ENCODE peak calls at places on chromosomes 5 and 9, in nine cellular contexts. F, M, K, A, L, R, S, P and O are unnamed samples.

GRCh38 chr9:94827584-94828304 is 101.2 kb downstream of the AOPEP start:
- DNase-seq in F (peak; percentile 74), M (peak; percentile 65), K (peak; percentile 70), A (no peak), L (no peak), R (no peak), S (peak; percentile 10), P (no peak), O (no peak)

GRCh38 chr5:33441241-33441844 is 578 bp downstream of the TARS1 start:
- DNase-seq in F (no peak), M (no peak), K (no peak), A (no peak), L (peak; percentile 51), R (no peak), S (peak; percentile 17), P (peak; percentile 54), O (peak; percentile 38)

GRCh38 chr9:75599249-75599648 is 291.2 kb upstream of the PCSK5 start:
- DNase-seq in F (no peak), M (no peak), K (no peak), A (no peak), L (no peak), R (no peak), S (no peak), P (no peak), O (no peak)

GRCh38 chr9:103407260-103407659 is 412.1 kb downstream of the CYLC2 start:
- DNase-seq in F (no peak), M (no peak), K (no peak), A (no peak), L (no peak), R (no peak), S (no peak), P (no peak), O (no peak)

GRCh38 chr9:123309611-123310010 is 41.2 kb upstream of the STRBP start:
- DNase-seq in F (peak; percentile 6), M (no peak), K (peak; percentile 13), A (no peak), L (no peak), R (peak; percentile 52), S (no peak), P (no peak), O (no peak)

GRCh38 chr9:129262261-129262660 is 84.2 kb upstream of the IER5L start:
- DNase-seq in F (no peak), M (no peak), K (no peak), A (peak; percentile 49), L (no peak), R (no peak), S (no peak), P (no peak), O (no peak)

GRCh38 chr5:91441082-91441481 is 58.0 kb upstream of the ARRDC3 start:
- DNase-seq in F (no peak), M (no peak), K (no peak), A (no peak), L (no peak), R (no peak), S (no peak), P (no peak), O (no peak)

GRCh38 chr5:107535849-107536248 is 134.9 kb downstream of the EFNA5 start:
- DNase-seq in F (no peak), M (no peak), K (no peak), A (no peak), L (no peak), R (no peak), S (no peak), P (no peak), O (no peak)

GRCh38 chr5:118791986-118792734 is 196.2 kb downstream of the DTWD2 start:
- DNase-seq in F (peak; percentile 73), M (peak; percentile 84), K (no peak), A (no peak), L (peak; percentile 82), R (peak; percentile 41), S (peak; percentile 35), P (peak; percentile 72), O (peak; percentile 48)

GRCh38 chr9:121201045-121201737 is 478 bp downstream of the RAB14 start:
- DNase-seq in F (no peak), M (no peak), K (peak; percentile 71), A (peak; percentile 90), L (peak; percentile 53), R (peak; percentile 29), S (peak; percentile 15), P (peak; percentile 64), O (no peak)

GRCh38 chr9:6197330-6197729 is 18.3 kb upstream of the IL33 start:
- DNase-seq in F (peak; percentile 52), M (no peak), K (no peak), A (no peak), L (peak; percentile 58), R (peak; percentile 24), S (no peak), P (peak; percentile 5), O (no peak)

GRCh38 chr5:96336351-96336985 is 96.6 kb downstream of the PCSK1 start:
- DNase-seq in F (peak; percentile 96), M (peak; percentile 93), K (peak; percentile 81), A (no peak), L (peak; percentile 90), R (peak; percentile 75), S (peak; percentile 85), P (peak; percentile 65), O (peak; percentile 78)

GRCh38 chr9:97689401-97689800 is 7.7 kb downstream of the XPA start:
- DNase-seq in F (no peak), M (no peak), K (no peak), A (no peak), L (no peak), R (no peak), S (no peak), P (no peak), O (no peak)

GRCh38 chr9:2596003-2596402 is 25.6 kb upstream of the VLDLR start:
- DNase-seq in F (no peak), M (no peak), K (no peak), A (no peak), L (no peak), R (no peak), S (no peak), P (no peak), O (no peak)

GRCh38 chr9:130537346-130538050 is 41.9 kb upstream of the FUBP3 start:
- DNase-seq in F (peak; percentile 30), M (peak; percentile 0), K (no peak), A (no peak), L (no peak), R (no peak), S (no peak), P (no peak), O (no peak)

GRCh38 chr5:14908195-14908594 is 36.6 kb upstream of the ANKH start:
- DNase-seq in F (peak; percentile 82), M (no peak), K (no peak), A (no peak), L (no peak), R (no peak), S (no peak), P (no peak), O (no peak)

GRCh38 chr9:37121881-37122280 is 1.5 kb downstream of the ZCCHC7 start:
- DNase-seq in F (peak; percentile 30), M (no peak), K (no peak), A (no peak), L (no peak), R (no peak), S (no peak), P (no peak), O (no peak)
- H3K4me3 ChIP-seq in F (peak overlapping the region; percentile 81), M (peak overlapping the region; percentile 76), K (no peak overlapping the region), A (peak overlapping the region; percentile 11), L (peak overlapping the region; percentile 72), R (peak overlapping the region; percentile 20), S (no peak overlapping the region), P (peak overlapping the region; percentile 96), O (peak overlapping the region; percentile 96)

DNA sequence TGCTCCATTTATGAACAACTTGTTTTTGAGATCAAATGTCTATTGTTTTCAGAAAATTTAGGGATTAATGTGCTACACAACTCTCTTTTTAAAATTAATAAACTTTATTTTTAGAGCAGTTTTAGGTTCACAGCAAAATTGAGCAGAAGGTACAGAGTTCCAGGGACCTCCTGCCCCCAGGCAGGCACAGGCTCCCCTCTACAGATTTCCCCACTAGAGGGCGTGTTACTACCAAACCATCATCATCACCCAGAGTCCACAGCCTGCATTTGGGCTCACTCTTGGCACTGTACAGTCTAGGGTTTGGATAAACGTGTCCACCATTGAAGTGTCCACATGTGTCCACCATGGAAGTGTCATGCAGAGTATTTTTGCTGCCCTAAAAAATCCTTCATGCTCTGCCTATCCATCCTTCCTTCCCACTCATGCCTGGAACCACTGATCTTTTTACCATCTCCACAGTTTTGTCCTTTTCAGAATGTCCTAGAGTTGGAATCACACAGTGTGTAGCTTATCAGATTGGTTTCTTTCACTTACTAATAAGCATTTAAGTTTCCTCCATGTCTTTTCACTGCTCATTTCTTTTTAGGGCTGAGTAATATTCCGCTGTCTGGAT is 61.7 kb downstream of the MRPL36 start:
- DNase-seq in F (peak; percentile 42), M (peak; percentile 5), K (no peak), A (no peak), L (peak; percentile 64), R (peak; percentile 17), S (no peak), P (peak; percentile 68), O (peak; percentile 12)
- TF ChIP-seq CTCF in F (peak; percentile 62), M (peak; percentile 57), K (no peak), A (peak; percentile 33), L (peak; percentile 72), R (peak; percentile 63), S (peak; percentile 37), P (peak; percentile 96), O (peak; percentile 85)

DNA sequence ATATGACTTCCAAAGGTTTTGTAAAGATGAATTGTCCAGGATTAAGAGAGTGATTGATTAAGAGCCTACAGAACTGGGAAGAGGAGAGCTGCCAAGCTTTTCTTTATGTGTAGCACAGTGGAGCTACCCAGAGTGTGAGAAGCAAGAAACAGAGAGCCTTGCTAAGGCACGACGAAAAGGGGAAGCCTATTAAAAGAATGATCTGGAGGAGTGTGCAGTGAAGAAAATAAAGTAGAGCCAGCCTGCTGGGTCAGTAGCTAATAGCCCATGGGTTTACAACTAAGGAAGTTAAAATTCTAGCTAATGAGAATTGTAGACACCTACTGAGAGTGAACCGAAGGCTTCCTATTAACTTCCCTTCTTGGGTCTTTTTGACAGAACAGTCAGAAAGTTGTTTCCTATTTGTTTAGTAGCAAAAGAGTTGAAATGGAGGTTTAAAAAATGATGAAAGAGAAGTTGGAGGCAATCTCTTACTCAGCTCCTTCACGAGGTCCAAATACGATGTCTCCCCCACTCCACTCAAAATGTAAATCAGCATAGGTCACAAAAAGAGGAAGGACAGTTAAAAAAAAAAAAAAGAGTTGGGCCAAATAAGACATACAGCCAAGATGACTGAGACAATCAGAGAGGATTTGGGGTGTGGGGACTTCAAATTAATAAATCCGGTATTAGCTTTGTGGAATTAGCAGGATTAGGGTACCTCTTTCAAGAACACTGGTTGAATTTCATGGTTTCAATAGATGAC is 902 bp upstream of the PRR16 start:
- DNase-seq in F (no peak), M (no peak), K (no peak), A (no peak), L (no peak), R (no peak), S (no peak), P (no peak), O (no peak)
- H3K4me3 ChIP-seq in F (no peak overlapping the region), M (peak overlapping the region; percentile 59), K (no peak overlapping the region), A (no peak overlapping the region), L (no peak overlapping the region), R (no peak overlapping the region), S (no peak overlapping the region), P (no peak overlapping the region), O (no peak overlapping the region)

DNA sequence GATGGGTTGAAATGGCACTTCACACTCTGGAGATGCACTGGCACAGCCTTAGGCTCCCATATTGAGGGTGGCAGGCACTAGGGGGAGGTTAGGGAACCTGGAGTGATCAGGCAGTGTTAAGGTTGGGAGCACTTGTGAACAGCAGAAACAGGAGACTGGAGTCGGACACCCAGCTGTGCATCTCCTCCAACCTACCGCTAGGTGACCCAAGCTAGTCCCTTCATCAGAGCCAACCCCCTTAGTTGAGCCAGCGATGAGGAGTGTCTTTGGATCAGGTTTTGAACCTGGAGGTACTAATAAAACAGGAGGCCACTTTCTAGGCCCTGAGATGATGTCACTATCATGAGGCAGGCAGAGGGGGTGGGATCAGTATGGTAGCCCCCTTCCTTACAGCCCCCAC is 1.7 kb downstream of the ACTL7B start:
- DNase-seq in F (no peak), M (no peak), K (no peak), A (no peak), L (no peak), R (no peak), S (no peak), P (no peak), O (no peak)
- TF ChIP-seq CTCF in F (no peak), M (no peak), K (no peak), A (no peak), L (no peak), R (no peak), S (no peak), P (peak; percentile 39), O (peak; percentile 49)